ENCODE peak calls at places on chromosomes 1 and 21, in eight cellular contexts. N is T-cell; R is stimulated activated CD4-positive, alpha-beta T cell treated with anti-CD3 and anti-CD28 coated beads, Interleukin-12 subunit alpha, Interleukin-12 subunit beta, amount 100 ng/mL, for 48 hours; Z is H4; G is CD4-positive, alpha-beta T cell; X is putamen; A is anterior cingulate cortex; D is lower leg skin. T is an unnamed sample.

GRCh38 chr1:218299416-218299815 is 14.3 kb downstream of the RRP15 start:
- DNase-seq in D (no peak), Z (peak; percentile 47), A (no peak), X (no peak), G (no peak), R (no peak), N (no peak), T (peak; percentile 54)

GRCh38 chr1:60874703-60875102 is 207.7 kb upstream of the NFIA start:
- DNase-seq in R (no peak), G (no peak), Z (peak; percentile 42), D (no peak), A (no peak), N (no peak), X (no peak), T (peak; percentile 5)

GRCh38 chr1:18643154-18644012 is 12.7 kb downstream of the PAX7 start:
- DNase-seq in Z (no peak), N (no peak), A (no peak), D (no peak), G (no peak), R (no peak), X (no peak), T (no peak)

GRCh38 chr1:53376041-53376461 is 48.2 kb upstream of the LRP8 start:
- DNase-seq in Z (no peak), G (no peak), D (no peak), A (no peak), X (no peak), R (no peak), N (no peak), T (no peak)

GRCh38 chr1:92853299-92853698 is 21.5 kb downstream of the RPL5 start:
- DNase-seq in N (no peak), A (no peak), X (no peak), R (no peak), D (no peak), G (no peak), Z (no peak), T (no peak)

GRCh38 chr1:162200096-162200847 is 130.8 kb downstream of the NOS1AP start:
- DNase-seq in G (no peak), X (no peak), A (no peak), Z (no peak), R (no peak), N (no peak), D (no peak), T (no peak)

GRCh38 chr1:232613752-232614381 is 16.1 kb downstream of the SIPA1L2 start:
- DNase-seq in Z (peak; percentile 75), D (no peak), X (no peak), A (no peak), G (no peak), N (no peak), R (no peak), T (peak; percentile 96)

GRCh38 chr1:67832737-67833594 is at the start of gene GNG12:
- DNase-seq in N (no peak), Z (peak; percentile 82), G (no peak), R (no peak), A (no peak), X (no peak), D (peak; percentile 62), T (peak; percentile 33)

GRCh38 chr1:37153116-37153515 is 118.8 kb upstream of the GRIK3 start:
- DNase-seq in N (no peak), X (no peak), A (no peak), D (no peak), Z (no peak), G (no peak), R (no peak), T (no peak)

GRCh38 chr1:27643626-27644368 is 8.8 kb upstream of the FGR start:
- DNase-seq in N (peak; percentile 73), G (peak; percentile 62), A (no peak), R (peak; percentile 68), D (no peak), X (no peak), Z (no peak), T (no peak)

GRCh38 chr21:39385299-39386145 is 36.6 kb upstream of the HMGN1 start:
- DNase-seq in R (no peak), A (peak; percentile 78), D (peak; percentile 26), N (peak; percentile 65), G (peak; percentile 29), X (peak; percentile 84), Z (no peak), T (peak; percentile 47)

GRCh38 chr1:27614625-27615344 is 10.8 kb upstream of the AHDC1 start:
- DNase-seq in G (no peak), Z (no peak), N (no peak), A (no peak), X (no peak), R (no peak), D (no peak), T (no peak)

GRCh38 chr1:89607888-89608626 is 24.9 kb upstream of the LRRC8C start:
- DNase-seq in X (no peak), R (no peak), Z (no peak), A (no peak), N (peak; percentile 79), D (no peak), G (peak; percentile 64), T (no peak)

GRCh38 chr1:156816561-156817328 is at the start of gene SH2D2A:
- DNase-seq in A (no peak), X (no peak), R (peak; percentile 88), N (peak; percentile 98), Z (peak; percentile 88), D (peak; percentile 43), G (peak; percentile 87), T (no peak)

GRCh38 chr1:93080424-93080823 is 1.3 kb downstream of the MTF2 start:
- DNase-seq in N (peak; percentile 11), Z (peak; percentile 63), R (no peak), X (peak; percentile 8), A (no peak), D (no peak), G (no peak), T (peak; percentile 73)

GRCh38 chr1:10063878-10064277 is 31.1 kb downstream of the UBE4B start:
- DNase-seq in A (no peak), R (no peak), X (no peak), G (no peak), Z (no peak), N (no peak), D (no peak), T (no peak)

GRCh38 chr1:116902718-116903390 is 6.9 kb upstream of the PTGFRN start:
- DNase-seq in N (no peak), G (no peak), A (no peak), Z (no peak), R (no peak), D (no peak), X (no peak), T (no peak)

GRCh38 chr21:39712976-39713375 is 32.0 kb upstream of the IGSF5 start:
- DNase-seq in D (no peak), R (no peak), A (no peak), N (no peak), G (no peak), Z (no peak), X (no peak), T (no peak)

GRCh38 chr1:202145325-202146140 is 996 bp upstream of the ARL8A start:
- DNase-seq in A (no peak), R (peak; percentile 29), X (no peak), N (no peak), G (no peak), Z (no peak), D (no peak), T (no peak)

GRCh38 chr1:204083491-204083890 is 10.6 kb downstream of the SOX13 start:
- DNase-seq in R (no peak), X (no peak), N (no peak), D (no peak), A (no peak), G (no peak), Z (no peak), T (no peak)

GRCh38 chr1:230855886-230856285 is 12.4 kb downstream of the C1orf198 start:
- DNase-seq in D (no peak), R (no peak), A (peak; percentile 12), X (no peak), G (no peak), Z (no peak), N (no peak), T (no peak)

T was measured in astrocyte of the cerebellum.